ENCODE peak calls at places on chromosomes 12 and 14, in eight cellular contexts. One of them, this sample, is unnamed.

GRCh38 chr12:76636141-76636692 is 76.6 kb upstream of the OSBPL8 start:
- DNase-seq in fibroblast of the aortic adventitia: peak
- DNase-seq in esophagus squamous epithelium: no peak
- DNase-seq in astrocyte of the cerebellum: no peak
- DNase-seq in astrocyte of the spinal cord: peak
- DNase-seq in left ventricle myocardium inferior: no peak
- DNase-seq in cardiac muscle cell: peak
- DNase-seq in upper lobe of right lung: no peak
- DNase-seq in this sample: no peak

GRCh38 chr12:128711486-128711885 is 112.3 kb downstream of the SLC15A4 start:
- DNase-seq in fibroblast of the aortic adventitia: no peak
- DNase-seq in astrocyte of the cerebellum: no peak
- DNase-seq in esophagus squamous epithelium: no peak
- DNase-seq in astrocyte of the spinal cord: no peak
- DNase-seq in left ventricle myocardium inferior: no peak
- DNase-seq in upper lobe of right lung: no peak
- DNase-seq in cardiac muscle cell: no peak
- DNase-seq in this sample: no peak

GRCh38 chr14:81062816-81063215 is 107.4 kb downstream of the TSHR start:
- DNase-seq in cardiac muscle cell: no peak
- DNase-seq in upper lobe of right lung: no peak
- DNase-seq in fibroblast of the aortic adventitia: peak
- DNase-seq in left ventricle myocardium inferior: no peak
- DNase-seq in astrocyte of the cerebellum: no peak
- DNase-seq in esophagus squamous epithelium: no peak
- DNase-seq in astrocyte of the spinal cord: no peak
- DNase-seq in this sample: no peak

GRCh38 chr14:23217032-23217431 is 20.7 kb upstream of the RNF212B start:
- DNase-seq in esophagus squamous epithelium: no peak
- DNase-seq in fibroblast of the aortic adventitia: no peak
- DNase-seq in astrocyte of the cerebellum: no peak
- DNase-seq in upper lobe of right lung: no peak
- DNase-seq in cardiac muscle cell: no peak
- DNase-seq in left ventricle myocardium inferior: no peak
- DNase-seq in astrocyte of the spinal cord: no peak
- DNase-seq in this sample: no peak

GRCh38 chr14:23114120-23114458 is 5.0 kb downstream of the CEBPE start:
- DNase-seq in left ventricle myocardium inferior: no peak
- DNase-seq in upper lobe of right lung: no peak
- DNase-seq in esophagus squamous epithelium: no peak
- DNase-seq in cardiac muscle cell: no peak
- DNase-seq in astrocyte of the cerebellum: no peak
- DNase-seq in astrocyte of the spinal cord: no peak
- DNase-seq in fibroblast of the aortic adventitia: no peak
- DNase-seq in this sample: no peak

GRCh38 chr14:60188115-60188514 is 22.9 kb upstream of the DHRS7 start:
- DNase-seq in astrocyte of the spinal cord: no peak
- DNase-seq in astrocyte of the cerebellum: no peak
- DNase-seq in fibroblast of the aortic adventitia: peak
- DNase-seq in left ventricle myocardium inferior: no peak
- DNase-seq in esophagus squamous epithelium: no peak
- DNase-seq in cardiac muscle cell: peak
- DNase-seq in upper lobe of right lung: no peak
- DNase-seq in this sample: no peak

GRCh38 chr12:7609051-7609450 is 56.7 kb downstream of the APOBEC1 start:
- DNase-seq in esophagus squamous epithelium: no peak
- DNase-seq in left ventricle myocardium inferior: no peak
- DNase-seq in astrocyte of the cerebellum: no peak
- DNase-seq in cardiac muscle cell: no peak
- DNase-seq in astrocyte of the spinal cord: no peak
- DNase-seq in fibroblast of the aortic adventitia: no peak
- DNase-seq in upper lobe of right lung: no peak
- DNase-seq in this sample: no peak

GRCh38 chr12:12804432-12804886 is 8.7 kb upstream of the DDX47 start:
- DNase-seq in fibroblast of the aortic adventitia: peak
- DNase-seq in astrocyte of the cerebellum: peak
- DNase-seq in astrocyte of the spinal cord: peak
- DNase-seq in cardiac muscle cell: no peak
- DNase-seq in esophagus squamous epithelium: no peak
- DNase-seq in left ventricle myocardium inferior: no peak
- DNase-seq in upper lobe of right lung: no peak
- DNase-seq in this sample: no peak

GRCh38 chr12:67919406-67919805 is 69.8 kb upstream of the IFNG-AS1 start:
- DNase-seq in upper lobe of right lung: no peak
- DNase-seq in astrocyte of the cerebellum: no peak
- DNase-seq in left ventricle myocardium inferior: no peak
- DNase-seq in astrocyte of the spinal cord: peak
- DNase-seq in cardiac muscle cell: no peak
- DNase-seq in esophagus squamous epithelium: no peak
- DNase-seq in fibroblast of the aortic adventitia: no peak
- DNase-seq in this sample: no peak

GRCh38 chr12:68290126-68290525 is 36.7 kb upstream of the IL22 start:
- DNase-seq in left ventricle myocardium inferior: no peak
- DNase-seq in astrocyte of the spinal cord: peak
- DNase-seq in cardiac muscle cell: no peak
- DNase-seq in esophagus squamous epithelium: no peak
- DNase-seq in upper lobe of right lung: no peak
- DNase-seq in fibroblast of the aortic adventitia: no peak
- DNase-seq in astrocyte of the cerebellum: peak
- DNase-seq in this sample: no peak

GRCh38 chr14:56539862-56540261 is 39.7 kb upstream of the TMEM260 start:
- DNase-seq in left ventricle myocardium inferior: no peak
- DNase-seq in esophagus squamous epithelium: no peak
- DNase-seq in astrocyte of the spinal cord: no peak
- DNase-seq in fibroblast of the aortic adventitia: no peak
- DNase-seq in cardiac muscle cell: no peak
- DNase-seq in astrocyte of the cerebellum: no peak
- DNase-seq in upper lobe of right lung: no peak
- DNase-seq in this sample: no peak

GRCh38 chr14:63273717-63274673 is 44.7 kb downstream of the GPHB5 start:
- DNase-seq in left ventricle myocardium inferior: peak
- DNase-seq in cardiac muscle cell: peak
- DNase-seq in fibroblast of the aortic adventitia: peak
- DNase-seq in esophagus squamous epithelium: no peak
- DNase-seq in astrocyte of the spinal cord: no peak
- DNase-seq in upper lobe of right lung: no peak
- DNase-seq in astrocyte of the cerebellum: no peak
- DNase-seq in this sample: no peak

GRCh38 chr12:131155131-131155530 is 201.4 kb downstream of the ADGRD1 start:
- DNase-seq in astrocyte of the cerebellum: no peak
- DNase-seq in cardiac muscle cell: no peak
- DNase-seq in esophagus squamous epithelium: no peak
- DNase-seq in left ventricle myocardium inferior: no peak
- DNase-seq in upper lobe of right lung: no peak
- DNase-seq in astrocyte of the spinal cord: no peak
- DNase-seq in fibroblast of the aortic adventitia: no peak
- DNase-seq in this sample: no peak

GRCh38 chr14:71418591-71419245 is 511.5 kb downstream of the PCNX1 start:
- DNase-seq in astrocyte of the cerebellum: no peak
- DNase-seq in left ventricle myocardium inferior: no peak
- DNase-seq in esophagus squamous epithelium: no peak
- DNase-seq in upper lobe of right lung: no peak
- DNase-seq in cardiac muscle cell: no peak
- DNase-seq in astrocyte of the spinal cord: no peak
- DNase-seq in fibroblast of the aortic adventitia: no peak
- DNase-seq in this sample: no peak

GRCh38 chr14:101379842-101380241 is 181.5 kb upstream of the DIO3 start:
- DNase-seq in left ventricle myocardium inferior: no peak
- DNase-seq in upper lobe of right lung: no peak
- DNase-seq in astrocyte of the spinal cord: no peak
- DNase-seq in esophagus squamous epithelium: no peak
- DNase-seq in astrocyte of the cerebellum: no peak
- DNase-seq in cardiac muscle cell: no peak
- DNase-seq in fibroblast of the aortic adventitia: no peak
- DNase-seq in this sample: no peak

GRCh38 chr14:68404652-68405183 is 388.1 kb downstream of the ZFP36L1 start:
- DNase-seq in upper lobe of right lung: no peak
- DNase-seq in left ventricle myocardium inferior: no peak
- DNase-seq in fibroblast of the aortic adventitia: no peak
- DNase-seq in cardiac muscle cell: no peak
- DNase-seq in astrocyte of the cerebellum: no peak
- DNase-seq in esophagus squamous epithelium: no peak
- DNase-seq in astrocyte of the spinal cord: no peak
- DNase-seq in this sample: no peak

GRCh38 chr12:95701722-95702418 is 88.7 kb downstream of the NTN4 start:
- DNase-seq in astrocyte of the spinal cord: peak
- DNase-seq in esophagus squamous epithelium: no peak
- DNase-seq in fibroblast of the aortic adventitia: no peak
- DNase-seq in left ventricle myocardium inferior: no peak
- DNase-seq in cardiac muscle cell: no peak
- DNase-seq in upper lobe of right lung: no peak
- DNase-seq in astrocyte of the cerebellum: no peak
- DNase-seq in this sample: no peak

GRCh38 chr14:103728141-103728540 is 12.5 kb downstream of the ZFYVE21 start:
- DNase-seq in astrocyte of the spinal cord: no peak
- DNase-seq in upper lobe of right lung: no peak
- DNase-seq in astrocyte of the cerebellum: no peak
- DNase-seq in left ventricle myocardium inferior: no peak
- DNase-seq in esophagus squamous epithelium: no peak
- DNase-seq in fibroblast of the aortic adventitia: no peak
- DNase-seq in cardiac muscle cell: no peak
- DNase-seq in this sample: no peak

GRCh38 chr12:80556566-80556965 is 112.5 kb downstream of the PTPRQ start:
- DNase-seq in left ventricle myocardium inferior: no peak
- DNase-seq in fibroblast of the aortic adventitia: no peak
- DNase-seq in astrocyte of the cerebellum: no peak
- DNase-seq in upper lobe of right lung: no peak
- DNase-seq in astrocyte of the spinal cord: peak
- DNase-seq in esophagus squamous epithelium: no peak
- DNase-seq in cardiac muscle cell: no peak
- DNase-seq in this sample: no peak

DNA sequence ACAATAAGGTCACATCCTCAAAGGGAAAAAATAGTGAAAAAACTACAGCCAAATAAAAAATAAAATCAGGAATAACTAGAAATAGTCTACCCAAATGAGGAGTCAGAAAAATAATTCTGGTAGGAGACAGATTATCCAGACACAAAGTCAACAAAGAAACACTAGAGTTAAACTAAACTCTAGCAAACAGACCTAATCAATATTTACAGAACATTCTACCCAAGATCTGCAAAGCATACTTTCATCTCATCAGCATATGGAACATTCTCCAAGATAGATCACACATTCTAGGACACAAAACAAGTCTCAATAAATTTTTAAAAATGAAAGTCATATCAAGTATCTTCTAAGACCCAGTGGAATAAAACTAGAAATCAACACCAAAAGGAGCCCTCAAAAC is 20.4 kb upstream of the TSPAN8 start:
- DNase-seq in left ventricle myocardium inferior: no peak
- DNase-seq in astrocyte of the spinal cord: no peak
- DNase-seq in upper lobe of right lung: no peak
- DNase-seq in cardiac muscle cell: no peak
- DNase-seq in astrocyte of the cerebellum: no peak
- DNase-seq in fibroblast of the aortic adventitia: no peak
- DNase-seq in esophagus squamous epithelium: no peak
- DNase-seq in this sample: no peak
- TF ChIP-seq CTCF in left ventricle myocardium inferior: no peak
- TF ChIP-seq CTCF in astrocyte of the spinal cord: no peak
- TF ChIP-seq CTCF in upper lobe of right lung: no peak
- TF ChIP-seq CTCF in cardiac muscle cell: no peak
- TF ChIP-seq CTCF in astrocyte of the cerebellum: no peak
- TF ChIP-seq CTCF in fibroblast of the aortic adventitia: no peak
- TF ChIP-seq CTCF in esophagus squamous epithelium: no peak
- TF ChIP-seq CTCF in this sample: no peak

DNA sequence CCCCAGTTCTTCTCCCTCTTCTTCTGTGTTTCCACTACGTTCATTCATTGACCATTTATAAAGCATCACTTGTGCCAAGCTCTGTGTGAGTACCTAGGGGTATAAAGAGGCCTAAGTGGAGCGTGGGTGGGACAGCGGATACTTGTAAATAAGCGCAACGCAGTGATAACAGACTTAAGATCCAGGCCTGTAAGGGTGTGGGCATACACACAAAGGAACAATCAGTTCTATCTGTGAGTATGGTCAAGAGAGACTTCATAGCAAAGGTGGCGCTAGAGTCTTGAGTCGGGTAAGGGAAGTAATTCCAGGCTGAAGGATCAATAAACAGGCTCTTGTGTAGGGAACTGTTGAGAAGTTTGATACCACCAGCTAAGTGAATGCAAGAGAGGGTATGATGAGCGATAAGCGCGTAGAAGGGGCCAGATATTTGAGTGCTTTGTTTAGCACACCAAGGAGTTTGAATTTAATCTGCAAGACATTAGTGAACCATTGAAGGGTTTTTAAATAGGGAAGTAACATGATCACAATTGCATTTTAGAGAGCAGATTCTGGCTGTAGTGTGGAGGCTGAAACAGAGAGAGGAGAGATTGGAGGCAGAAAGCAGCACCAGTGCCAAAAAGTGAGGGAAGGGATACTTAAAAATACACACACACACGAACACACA is 1.0 kb upstream of the GXYLT1 start:
- DNase-seq in esophagus squamous epithelium: no peak
- DNase-seq in astrocyte of the spinal cord: no peak
- DNase-seq in upper lobe of right lung: no peak
- DNase-seq in astrocyte of the cerebellum: no peak
- DNase-seq in fibroblast of the aortic adventitia: no peak
- DNase-seq in cardiac muscle cell: no peak
- DNase-seq in left ventricle myocardium inferior: no peak
- DNase-seq in this sample: no peak
- TF ChIP-seq CTCF in esophagus squamous epithelium: no peak
- TF ChIP-seq CTCF in astrocyte of the spinal cord: no peak
- TF ChIP-seq CTCF in upper lobe of right lung: no peak
- TF ChIP-seq CTCF in astrocyte of the cerebellum: no peak
- TF ChIP-seq CTCF in fibroblast of the aortic adventitia: no peak
- TF ChIP-seq CTCF in cardiac muscle cell: no peak
- TF ChIP-seq CTCF in left ventricle myocardium inferior: no peak
- TF ChIP-seq CTCF in this sample: no peak

GRCh38 chr14:58846682-58847465 is 209.1 kb downstream of the DACT1 start:
- DNase-seq in fibroblast of the aortic adventitia: no peak
- DNase-seq in esophagus squamous epithelium: no peak
- DNase-seq in upper lobe of right lung: no peak
- DNase-seq in left ventricle myocardium inferior: no peak
- DNase-seq in astrocyte of the spinal cord: no peak
- DNase-seq in astrocyte of the cerebellum: no peak
- DNase-seq in cardiac muscle cell: no peak
- DNase-seq in this sample: no peak
- TF ChIP-seq CTCF in fibroblast of the aortic adventitia: no peak
- TF ChIP-seq CTCF in esophagus squamous epithelium: no peak
- TF ChIP-seq CTCF in upper lobe of right lung: no peak
- TF ChIP-seq CTCF in left ventricle myocardium inferior: no peak
- TF ChIP-seq CTCF in astrocyte of the spinal cord: no peak
- TF ChIP-seq CTCF in astrocyte of the cerebellum: no peak
- TF ChIP-seq CTCF in cardiac muscle cell: no peak
- TF ChIP-seq CTCF in this sample: no peak

DNA sequence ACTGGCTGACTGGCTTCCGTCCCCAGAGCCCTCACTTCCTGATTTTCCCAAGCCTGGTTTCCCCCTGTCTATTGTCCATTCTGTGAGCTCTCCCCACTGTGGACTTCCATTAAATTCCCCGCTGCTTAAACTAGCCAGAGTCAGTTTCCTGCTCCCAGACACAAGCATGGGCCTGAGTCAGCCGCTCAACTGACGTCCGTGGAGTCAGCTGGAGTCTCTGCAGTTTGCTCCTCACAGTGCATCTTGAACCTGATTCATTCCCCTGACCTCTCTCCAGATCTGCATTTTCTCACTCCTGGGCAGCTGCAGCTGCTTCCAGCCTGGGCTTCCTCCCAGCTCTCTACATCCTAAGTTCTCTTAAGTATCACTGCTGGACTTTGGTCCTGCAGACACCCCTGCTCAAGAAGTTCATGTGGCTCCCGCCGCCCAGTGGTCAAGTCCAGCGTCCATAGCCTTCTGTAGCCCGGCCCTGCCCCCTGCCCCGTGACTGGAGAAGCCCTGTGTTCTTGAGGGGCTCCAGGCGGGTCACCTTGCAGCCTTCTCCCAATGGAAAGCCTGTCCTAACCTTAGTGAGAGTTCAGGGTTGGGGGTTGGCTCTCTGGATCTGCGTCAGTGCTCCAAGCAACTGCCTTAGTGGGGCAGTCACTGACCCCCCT is 20.0 kb downstream of the NFKBIA start:
- DNase-seq in upper lobe of right lung: no peak
- DNase-seq in esophagus squamous epithelium: no peak
- DNase-seq in astrocyte of the spinal cord: peak
- DNase-seq in cardiac muscle cell: peak
- DNase-seq in fibroblast of the aortic adventitia: peak
- DNase-seq in astrocyte of the cerebellum: peak
- DNase-seq in left ventricle myocardium inferior: peak
- DNase-seq in this sample: peak
- TF ChIP-seq CTCF in upper lobe of right lung: peak
- TF ChIP-seq CTCF in esophagus squamous epithelium: no peak
- TF ChIP-seq CTCF in astrocyte of the spinal cord: peak
- TF ChIP-seq CTCF in cardiac muscle cell: peak
- TF ChIP-seq CTCF in fibroblast of the aortic adventitia: peak
- TF ChIP-seq CTCF in astrocyte of the cerebellum: peak
- TF ChIP-seq CTCF in left ventricle myocardium inferior: peak
- TF ChIP-seq CTCF in this sample: no peak